ENCODE peak calls at places on chromosome 20, in six cellular contexts. X, M, T, N, H and P are unnamed samples. For H3K27me3, the result is how much of the 10 kb centered on the place peaks cover.

GRCh38 chr20:10281911-10282310 is 63.3 kb downstream of the SNAP25 start:
- DNase-seq in X (no peak), M (no peak), T (no peak), N (no peak), H (no peak), P (no peak)

GRCh38 chr20:58790440-58790839 is 60.3 kb downstream of the GNAS-AS1 start:
- DNase-seq in X (no peak), M (no peak), T (no peak), N (no peak), H (no peak), P (no peak)

GRCh38 chr20:23441850-23442313 is 2.4 kb downstream of the CSTL1 start:
- DNase-seq in X (no peak), M (no peak), T (peak), N (peak), H (peak), P (peak)

GRCh38 chr20:47440857-47441773 is 60.6 kb upstream of the NCOA3 start:
- DNase-seq in X (no peak), M (no peak), T (no peak), N (no peak), H (no peak), P (no peak)

GRCh38 chr20:1434571-1435336 is 31.9 kb downstream of the NSFL1C start:
- DNase-seq in X (no peak), M (no peak), T (peak), N (no peak), H (no peak), P (no peak)

GRCh38 chr20:5841492-5841891 is 91.3 kb downstream of the SHLD1 start:
- DNase-seq in X (no peak), M (no peak), T (no peak), N (no peak), H (no peak), P (no peak)

GRCh38 chr20:17202668-17203067 is 24.2 kb upstream of the PCSK2 start:
- DNase-seq in X (no peak), M (no peak), T (no peak), N (no peak), H (no peak), P (no peak)

GRCh38 chr20:371755-372542 is 8.6 kb upstream of the TRIB3 start:
- DNase-seq in X (peak), M (no peak), T (no peak), N (peak), H (peak), P (peak)

GRCh38 chr20:49461894-49462293 is 20.6 kb downstream of the KCNB1 start:
- DNase-seq in X (no peak), M (no peak), T (no peak), N (no peak), H (no peak), P (no peak)

GRCh38 chr20:45347936-45348809 is at the start of gene SDC4:
- DNase-seq in X (peak), M (peak), T (no peak), N (peak), H (peak), P (peak)

GRCh38 chr20:53390780-53391179 is 202.9 kb downstream of the ZNF217 start:
- DNase-seq in X (no peak), M (no peak), T (no peak), N (no peak), H (no peak), P (no peak)

GRCh38 chr20:53384392-53384791 is 209.2 kb downstream of the ZNF217 start:
- DNase-seq in X (no peak), M (no peak), T (no peak), N (no peak), H (no peak), P (no peak)

GRCh38 chr20:53386186-53386681 is 207.4 kb downstream of the ZNF217 start:
- DNase-seq in X (no peak), M (no peak), T (no peak), N (no peak), H (no peak), P (no peak)

GRCh38 chr20:53389516-53389915 is 204.1 kb downstream of the ZNF217 start:
- DNase-seq in X (no peak), M (no peak), T (no peak), N (no peak), H (no peak), P (no peak)

DNA sequence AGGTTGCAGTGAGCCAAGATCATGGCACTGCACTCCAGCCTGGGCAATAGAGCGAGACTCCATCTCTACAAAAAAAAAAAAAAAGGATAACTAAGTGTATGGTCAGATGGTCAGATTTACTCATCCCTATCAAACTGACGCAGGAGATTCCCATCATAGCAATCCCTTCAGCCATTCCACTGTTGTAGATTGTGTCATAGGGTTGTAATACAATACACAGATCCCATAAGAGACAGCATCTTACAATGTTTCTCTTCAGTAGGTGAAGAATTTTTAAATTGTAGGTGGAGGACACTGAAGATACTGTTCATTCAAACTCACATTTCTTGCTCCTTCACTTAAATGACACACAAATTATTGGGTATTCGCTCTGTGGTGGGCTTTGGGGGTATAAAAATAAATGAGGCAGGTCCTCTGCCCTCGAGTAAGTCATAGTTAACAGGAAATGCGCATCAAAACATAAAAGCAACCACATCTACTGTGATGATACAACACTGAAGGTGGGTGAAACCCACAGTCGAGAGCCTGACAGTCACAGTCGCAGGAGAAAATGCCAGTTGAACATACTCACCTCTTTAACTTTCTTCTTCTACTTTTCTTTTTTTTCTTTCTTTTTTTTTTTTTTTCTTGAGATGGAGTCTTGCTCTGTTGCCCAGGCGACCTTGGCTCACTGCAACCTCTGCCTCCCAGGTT is 205.5 kb downstream of the ZNF217 start:
- DNase-seq in X (no peak), M (no peak), T (no peak), N (no peak), H (no peak), P (no peak)
- H3K27ac ChIP-seq in X (no peak), M (no peak), T (no peak), N (no peak), H (no peak), P (no peak)

GRCh38 chr20:63295018-63295417 is 2.0 kb downstream of the COL20A1 start:
- DNase-seq in X (peak), M (no peak), T (no peak), N (no peak), H (no peak), P (no peak)
- H3K27me3 ChIP-seq in X (under half), M (half or more), T (under half), N (under half), H (under half), P (under half)

GRCh38 chr20:11917663-11918062 is at the start of gene BTBD3:
- DNase-seq in X (peak), M (no peak), T (no peak), N (no peak), H (peak), P (no peak)
- TF ChIP-seq POLR2A in X (no peak), M (no peak), T (no peak), N (no peak), H (peak), P (peak)

GRCh38 chr20:15241696-15242095 is 904.3 kb upstream of the FLRT3 start:
- DNase-seq in X (no peak), M (no peak), T (no peak), N (no peak), H (no peak), P (no peak)
- H3K27ac ChIP-seq in X (no peak), M (no peak), T (no peak), N (no peak), H (no peak), P (no peak)

DNA sequence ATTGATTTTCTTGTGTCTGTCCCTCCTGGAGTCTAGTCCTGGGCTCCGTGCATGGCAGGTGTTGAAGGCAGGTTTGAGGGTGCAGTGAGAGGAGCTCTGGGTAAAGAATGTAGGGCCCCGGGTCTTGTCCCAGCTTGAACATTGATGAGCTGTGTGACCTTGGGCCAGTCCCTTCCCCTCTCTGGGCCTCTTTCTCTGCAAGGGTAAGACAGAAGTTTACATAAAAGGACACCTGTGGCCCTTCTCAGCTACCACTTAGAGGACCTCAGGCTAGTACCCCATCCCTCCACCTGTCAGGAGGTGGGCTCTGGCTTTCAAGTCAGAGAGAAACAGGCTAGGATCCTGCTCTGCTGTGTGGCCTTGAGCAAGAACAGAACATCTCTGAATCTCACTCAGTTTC is 55.3 kb upstream of the CTNNBL1 start:
- DNase-seq in X (no peak), M (no peak), T (no peak), N (no peak), H (no peak), P (no peak)
- H3K27me3 ChIP-seq in X (under half), M (half or more), T (under half), N (half or more), H (under half), P (under half)

GRCh38 chr20:31715766-31716165 is 6.9 kb downstream of the BCL2L1 start:
- DNase-seq in X (no peak), M (no peak), T (no peak), N (no peak), H (no peak), P (no peak)

GRCh38 chr20:31712112-31712553 is 10.5 kb downstream of the BCL2L1 start:
- DNase-seq in X (no peak), M (no peak), T (no peak), N (no peak), H (peak), P (no peak)

GRCh38 chr20:31711416-31712111 is 11.1 kb downstream of the BCL2L1 start:
- DNase-seq in X (no peak), M (no peak), T (no peak), N (no peak), H (no peak), P (no peak)

GRCh38 chr20:31712564-31713311 is 9.9 kb downstream of the BCL2L1 start:
- DNase-seq in X (peak), M (peak), T (no peak), N (no peak), H (peak), P (no peak)

GRCh38 chr20:31713312-31714049 is 9.2 kb downstream of the BCL2L1 start:
- DNase-seq in X (peak), M (peak), T (no peak), N (no peak), H (peak), P (peak)
- TF ChIP-seq POLR2A in X (no peak), M (no peak), T (no peak), N (no peak), H (no peak), P (no peak)

DNA sequence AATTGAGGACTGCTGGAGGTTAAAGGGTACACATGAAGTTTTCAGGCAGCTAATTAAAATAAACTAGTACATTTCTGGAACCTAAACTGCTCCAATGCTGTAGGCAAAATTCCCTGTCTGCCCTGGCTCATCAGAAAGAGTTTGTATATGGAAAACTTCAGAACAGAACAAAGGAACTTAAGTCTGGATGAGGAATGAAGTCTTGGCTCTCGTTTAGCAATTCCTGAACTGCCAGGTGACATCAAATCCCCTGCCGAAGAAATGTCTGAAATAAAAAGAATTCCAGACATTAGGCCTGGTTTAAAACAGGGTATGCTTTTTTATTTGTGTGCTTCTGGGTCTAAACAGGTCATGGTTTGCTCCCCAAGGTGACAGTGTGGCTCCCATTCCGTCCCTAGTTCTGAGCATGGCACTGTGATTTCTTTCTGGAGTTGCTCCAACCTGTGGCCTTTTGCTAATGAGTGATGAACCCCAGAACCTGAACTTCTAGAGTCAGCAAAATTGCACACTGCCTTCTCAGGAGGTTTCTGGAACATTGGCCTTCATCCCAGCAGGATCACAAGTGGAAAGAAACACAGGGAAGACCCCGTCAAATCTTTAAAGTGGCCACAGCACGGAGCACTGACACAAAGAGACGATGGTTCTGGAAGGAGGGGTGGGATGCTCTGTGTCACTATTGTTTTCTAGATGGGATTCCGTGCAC is 129.4 kb upstream of the NAA20 start:
- DNase-seq in X (no peak), M (no peak), T (no peak), N (no peak), H (no peak), P (no peak)
- H3K27ac ChIP-seq in X (peak), M (peak), T (no peak), N (no peak), H (peak), P (peak)